ENCODE peak calls at places on chromosomes 16 and 17, in seven cellular contexts. C is transverse colon, J is bronchial epithelial cell, Y is heart left ventricle, A is tibial nerve, B is lower leg skin, D is fibroblast of lung. H is an unnamed sample.

GRCh38 chr17:3512512-3513171 is 36.8 kb downstream of the ASPA start:
- DNase-seq in C (peak), J (no peak), Y (peak), A (peak), B (peak), D (peak), H (no peak)

GRCh38 chr17:53749178-53749577 is 73.5 kb upstream of the KIF2B start:
- DNase-seq in C (no peak), J (peak), Y (no peak), A (no peak), B (no peak), D (peak), H (no peak)

GRCh38 chr16:10992797-10993196 is 48.4 kb downstream of the CLEC16A start:
- DNase-seq in C (peak), J (peak), Y (no peak), A (no peak), B (no peak), D (peak), H (no peak)

GRCh38 chr16:48081656-48082055 is 74.1 kb downstream of the ABCC12 start:
- DNase-seq in C (no peak), J (peak), Y (no peak), A (no peak), B (no peak), D (peak), H (no peak)

GRCh38 chr17:75822119-75822799 is 21.9 kb downstream of the UNC13D start:
- DNase-seq in C (peak), J (no peak), Y (peak), A (no peak), B (no peak), D (no peak), H (no peak)

GRCh38 chr16:57479043-57479421 is 7.3 kb downstream of the DOK4 start:
- DNase-seq in C (no peak), J (no peak), Y (no peak), A (no peak), B (no peak), D (no peak), H (no peak)

GRCh38 chr16:81666102-81666501 is 113.0 kb upstream of the PLCG2 start:
- DNase-seq in C (no peak), J (no peak), Y (no peak), A (no peak), B (no peak), D (no peak), H (no peak)

GRCh38 chr17:79814624-79814965 is 17.7 kb upstream of the CBX8 start:
- DNase-seq in C (peak), J (no peak), Y (no peak), A (no peak), B (no peak), D (no peak), H (no peak)

GRCh38 chr17:59631221-59631720 is 11.6 kb downstream of the CLTC start:
- DNase-seq in C (no peak), J (no peak), Y (no peak), A (no peak), B (no peak), D (no peak), H (no peak)

GRCh38 chr17:77107506-77108433 is 33.0 kb upstream of the SEC14L1 start:
- DNase-seq in C (peak), J (no peak), Y (no peak), A (no peak), B (no peak), D (no peak), H (no peak)

GRCh38 chr17:75261336-75262111 is at the start of the genes GGA3 and MRPS7:
- DNase-seq in C (peak), J (peak), Y (peak), A (peak), B (peak), D (peak), H (peak)

GRCh38 chr17:50033316-50033715 is 22.6 kb upstream of the ITGA3 start:
- DNase-seq in C (no peak), J (no peak), Y (no peak), A (no peak), B (peak), D (peak), H (no peak)

GRCh38 chr17:81829858-81830257 is 3.2 kb downstream of the MCRIP1 start:
- DNase-seq in C (no peak), J (no peak), Y (no peak), A (no peak), B (no peak), D (no peak), H (no peak)

GRCh38 chr17:14732211-14732610 is 431.3 kb downstream of the HS3ST3B1 start:
- DNase-seq in C (no peak), J (no peak), Y (no peak), A (no peak), B (no peak), D (no peak), H (no peak)

GRCh38 chr17:75130632-75131277 is 787 bp downstream of the NT5C start:
- DNase-seq in C (peak), J (peak), Y (peak), A (no peak), B (no peak), D (peak), H (no peak)

GRCh38 chr17:45648642-45649041 is 135.5 kb upstream of the CRHR1 start:
- DNase-seq in C (no peak), J (peak), Y (no peak), A (no peak), B (no peak), D (no peak), H (no peak)

GRCh38 chr16:77967054-77968035 is 55.0 kb upstream of the CLEC3A start:
- DNase-seq in C (no peak), J (no peak), Y (no peak), A (no peak), B (no peak), D (no peak), H (no peak)

GRCh38 chr16:81321039-81321438 is 6.3 kb downstream of the GAN start:
- DNase-seq in C (no peak), J (no peak), Y (no peak), A (no peak), B (no peak), D (no peak), H (no peak)

GRCh38 chr17:40450175-40450574 is 6.9 kb downstream of the IGFBP4 start:
- DNase-seq in C (peak), J (peak), Y (no peak), A (no peak), B (no peak), D (peak), H (no peak)

GRCh38 chr17:80612997-80613731 is 68.5 kb downstream of the RPTOR start:
- DNase-seq in C (no peak), J (no peak), Y (no peak), A (no peak), B (no peak), D (no peak), H (no peak)

GRCh38 chr16:74521691-74522090 is 85.2 kb downstream of the GLG1 start:
- DNase-seq in C (no peak), J (no peak), Y (peak), A (no peak), B (no peak), D (peak), H (no peak)

GRCh38 chr17:78748048-78748729 is 33.9 kb downstream of the CYTH1 start:
- DNase-seq in C (peak), J (peak), Y (no peak), A (no peak), B (peak), D (no peak), H (no peak)

GRCh38 chr16:11100239-11100750 is 155.7 kb downstream of the SOCS1 start:
- DNase-seq in C (peak), J (no peak), Y (peak), A (peak), B (peak), D (peak), H (no peak)

GRCh38 chr16:87166934-87167333 is 150.3 kb downstream of the C16orf95 start:
- DNase-seq in C (no peak), J (no peak), Y (no peak), A (no peak), B (no peak), D (no peak), H (no peak)

GRCh38 chr17:6940186-6940649 is 55.6 kb upstream of the ALOX12 start:
- DNase-seq in C (peak), J (no peak), Y (no peak), A (no peak), B (no peak), D (no peak), H (no peak)

GRCh38 chr17:70078549-70078948 is 3.5 kb downstream of the KCNJ16 start:
- DNase-seq in C (no peak), J (no peak), Y (no peak), A (no peak), B (no peak), D (no peak), H (no peak)

GRCh38 chr16:17367932-17368331 is 102.8 kb downstream of the XYLT1 start:
- DNase-seq in C (peak), J (no peak), Y (no peak), A (no peak), B (no peak), D (peak), H (no peak)

GRCh38 chr16:30526137-30526822 is at the start of gene ZNF768:
- DNase-seq in C (peak), J (no peak), Y (no peak), A (no peak), B (no peak), D (peak), H (no peak)

GRCh38 chr16:3020247-3020603 is at the start of gene TNFRSF12A:
- DNase-seq in C (peak), J (peak), Y (peak), A (peak), B (peak), D (peak), H (peak)

GRCh38 chr16:3019594-3020246 is 448 bp upstream of the TNFRSF12A start:
- DNase-seq in C (no peak), J (no peak), Y (no peak), A (no peak), B (no peak), D (no peak), H (no peak)

GRCh38 chr16:3017262-3017805 is 649 bp downstream of the CLDN6 start:
- DNase-seq in C (no peak), J (no peak), Y (no peak), A (no peak), B (no peak), D (no peak), H (no peak)

GRCh38 chr16:3015865-3016521 is 2.0 kb downstream of the CLDN6 start:
- DNase-seq in C (no peak), J (no peak), Y (no peak), A (no peak), B (no peak), D (no peak), H (no peak)

GRCh38 chr16:3017806-3018506 is at the start of gene CLDN6:
- DNase-seq in C (peak), J (no peak), Y (no peak), A (no peak), B (no peak), D (no peak), H (no peak)
- TF ChIP-seq CTCF in C (no peak), J (peak), Y (no peak), A (no peak), B (no peak), D (peak), H (no peak)

GRCh38 chr16:14562691-14563491 is 67.2 kb downstream of the PARN start:
- DNase-seq in C (peak), J (peak), Y (peak), A (no peak), B (peak), D (peak), H (no peak)

GRCh38 chr16:14564323-14564722 is 65.7 kb downstream of the PARN start:
- DNase-seq in C (peak), J (peak), Y (no peak), A (no peak), B (no peak), D (no peak), H (no peak)

GRCh38 chr16:14565688-14566025 is 64.4 kb downstream of the PARN start:
- DNase-seq in C (no peak), J (no peak), Y (no peak), A (no peak), B (no peak), D (no peak), H (no peak)

GRCh38 chr16:14566599-14566998 is 63.5 kb downstream of the PARN start:
- DNase-seq in C (no peak), J (no peak), Y (no peak), A (no peak), B (no peak), D (no peak), H (no peak)

DNA sequence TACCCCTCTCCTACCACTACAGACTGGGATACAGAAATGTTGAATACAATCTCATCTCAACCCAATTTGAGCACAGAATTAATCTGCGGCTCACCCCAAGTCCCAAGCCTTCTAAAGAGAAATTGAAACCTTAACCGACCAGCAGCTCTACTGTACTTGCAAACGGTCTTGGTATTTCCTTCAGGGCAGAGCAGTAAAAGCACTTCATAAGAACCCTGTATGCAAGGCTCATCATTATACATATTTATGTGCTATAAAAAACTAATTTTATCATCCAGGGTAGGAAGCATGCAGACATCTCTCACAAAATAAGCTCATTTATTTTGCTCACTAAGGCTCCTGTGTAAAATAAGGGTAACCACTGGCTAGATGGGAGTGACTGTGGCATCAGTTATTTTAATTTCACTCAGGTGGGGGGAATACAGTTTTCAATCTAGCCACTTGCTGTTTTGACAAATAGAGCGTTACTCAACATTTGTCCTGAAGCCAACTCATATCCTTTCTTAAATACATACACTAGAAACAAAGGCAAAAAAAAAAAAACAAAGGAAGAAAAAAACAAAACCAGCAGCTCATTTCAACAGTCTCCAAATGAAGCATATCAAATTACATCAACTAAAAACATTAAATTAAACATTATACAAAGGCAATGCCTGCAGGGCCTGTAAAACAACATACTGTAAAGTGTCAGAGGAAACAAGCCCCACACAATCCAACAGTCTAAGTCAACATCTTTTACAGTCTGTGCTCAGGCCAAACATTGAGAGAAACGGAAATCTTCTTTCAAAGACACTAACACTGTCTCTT is 65.0 kb downstream of the PARN start:
- DNase-seq in C (no peak), J (peak), Y (no peak), A (no peak), B (no peak), D (peak), H (no peak)
- H3K4me3 ChIP-seq in C (no peak), J (no peak), Y (no peak), A (no peak), B (no peak), D (no peak), H (no peak)

DNA sequence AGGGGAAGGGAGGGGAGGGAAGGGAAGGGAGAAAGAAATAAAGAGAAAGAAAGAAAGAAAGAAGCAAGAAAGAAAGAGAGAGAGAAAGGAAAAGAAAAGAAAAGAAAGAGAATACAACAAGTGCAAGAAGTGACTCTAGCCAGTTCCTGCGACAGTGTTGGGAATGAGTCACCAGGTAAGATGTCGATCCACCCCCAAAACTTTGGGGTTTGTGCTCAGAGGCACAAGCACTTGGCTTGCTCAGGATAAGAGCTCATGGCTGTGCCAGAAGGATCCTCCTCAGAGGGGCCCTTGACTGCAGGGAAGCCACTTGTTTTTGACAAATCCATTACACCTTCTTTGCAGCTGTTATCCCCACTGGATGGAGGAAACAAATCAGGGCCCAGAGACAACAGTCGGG is 137.7 kb downstream of the TMEM132E start:
- DNase-seq in C (no peak), J (no peak), Y (no peak), A (no peak), B (no peak), D (no peak), H (no peak)
- TF ChIP-seq CTCF in C (no peak), J (no peak), Y (no peak), A (no peak), B (no peak), D (no peak), H (no peak)

GRCh38 chr17:65463242-65463641 is 98.2 kb downstream of the AXIN2 start:
- DNase-seq in C (no peak), J (peak), Y (peak), A (no peak), B (peak), D (peak), H (peak)

GRCh38 chr17:65472602-65473001 is 88.8 kb downstream of the AXIN2 start:
- DNase-seq in C (no peak), J (no peak), Y (peak), A (no peak), B (peak), D (peak), H (no peak)

GRCh38 chr17:65468321-65468720 is 93.1 kb downstream of the AXIN2 start:
- DNase-seq in C (no peak), J (no peak), Y (no peak), A (no peak), B (no peak), D (no peak), H (no peak)

GRCh38 chr17:65466547-65466946 is 94.9 kb downstream of the AXIN2 start:
- DNase-seq in C (no peak), J (no peak), Y (no peak), A (no peak), B (no peak), D (no peak), H (no peak)

GRCh38 chr17:65467156-65467555 is 94.3 kb downstream of the AXIN2 start:
- DNase-seq in C (no peak), J (no peak), Y (no peak), A (no peak), B (no peak), D (no peak), H (no peak)
- H3K4me3 ChIP-seq in C (no peak), J (no peak), Y (no peak), A (no peak), B (no peak), D (no peak), H (no peak)

GRCh38 chr16:19980866-19981265 is 92.8 kb downstream of the GPR139 start:
- DNase-seq in C (no peak), J (no peak), Y (no peak), A (no peak), B (no peak), D (no peak), H (no peak)

GRCh38 chr16:19984136-19984535 is 89.6 kb downstream of the GPR139 start:
- DNase-seq in C (no peak), J (no peak), Y (no peak), A (no peak), B (no peak), D (no peak), H (no peak)

GRCh38 chr16:19974607-19975006 is 90.0 kb upstream of the GPRC5B start:
- DNase-seq in C (no peak), J (no peak), Y (no peak), A (no peak), B (no peak), D (no peak), H (no peak)

GRCh38 chr16:19979638-19980037 is 94.1 kb downstream of the GPR139 start:
- DNase-seq in C (no peak), J (no peak), Y (no peak), A (no peak), B (no peak), D (no peak), H (no peak)
- TF ChIP-seq CTCF in C (no peak), J (no peak), Y (no peak), A (no peak), B (no peak), D (no peak), H (no peak)

DNA sequence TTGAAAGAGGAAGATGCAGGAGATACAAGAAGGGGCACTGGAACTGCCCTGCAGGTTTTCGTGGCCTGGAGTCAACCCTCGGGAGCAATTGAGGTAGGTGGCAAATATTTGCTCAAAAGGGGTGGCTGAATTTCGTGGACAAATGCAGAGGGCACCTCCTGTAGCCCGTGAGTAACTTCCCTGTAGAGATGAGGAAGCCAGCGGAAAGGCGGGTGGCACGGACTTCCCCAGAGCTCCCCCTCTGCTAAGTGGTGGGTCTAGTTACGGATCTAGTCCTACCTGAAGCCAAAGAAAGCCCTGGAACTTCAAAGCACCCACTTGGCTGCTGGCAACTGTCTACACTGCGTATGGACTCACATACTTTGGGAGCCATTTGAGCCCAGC is 1.0 kb upstream of the ATP2C2 start:
- DNase-seq in C (peak), J (no peak), Y (no peak), A (no peak), B (no peak), D (no peak), H (no peak)
- H3K4me3 ChIP-seq in C (peak), J (no peak), Y (no peak), A (no peak), B (no peak), D (no peak), H (no peak)

H was measured in esophagus muscularis mucosa.